ENCODE peak calls at places on chromosomes 16 and 17, in eight cellular contexts. P, Q, Y, U, R, H, B and W are unnamed samples.

GRCh38 chr16:79848739-79849518 is 248.4 kb upstream of the MAF start:
- DNase-seq in P (no peak), Q (no peak), Y (no peak), R (no peak), U (no peak), H (no peak), B (no peak), W (no peak)

GRCh38 chr17:66309793-66310192 is 7.4 kb downstream of the PRKCA start:
- DNase-seq in P (no peak), Q (no peak), U (no peak), B (no peak), H (no peak), Y (no peak), R (peak), W (no peak)

GRCh38 chr16:24427840-24428239 is 111.5 kb upstream of the RBBP6 start:
- DNase-seq in H (no peak), B (no peak), Q (no peak), U (no peak), Y (no peak), R (no peak), P (no peak), W (no peak)

GRCh38 chr17:16866436-16866835 is 105.5 kb downstream of the TNFRSF13B start:
- DNase-seq in Y (no peak), R (no peak), U (peak), P (no peak), Q (no peak), H (no peak), B (no peak), W (no peak)

GRCh38 chr16:89737341-89738071 is 16.2 kb downstream of the ZNF276 start:
- DNase-seq in U (no peak), Y (no peak), R (no peak), B (no peak), P (no peak), Q (no peak), H (no peak), W (no peak)

GRCh38 chr17:62856594-62856993 is 48.5 kb upstream of the MARCHF10 start:
- DNase-seq in Y (no peak), R (no peak), H (no peak), Q (no peak), U (no peak), P (no peak), B (no peak), W (no peak)

GRCh38 chr16:529012-529575 is 1.6 kb downstream of the CAPN15 start:
- DNase-seq in H (no peak), B (no peak), Y (peak), R (no peak), P (no peak), Q (peak), U (no peak), W (no peak)

GRCh38 chr17:17015221-17015620 is 27.0 kb upstream of the MPRIP start:
- DNase-seq in H (no peak), R (no peak), Q (no peak), P (no peak), U (peak), Y (no peak), B (no peak), W (no peak)

GRCh38 chr17:65268832-65269231 is 131.7 kb downstream of the RGS9 start:
- DNase-seq in R (no peak), P (no peak), U (no peak), Q (no peak), B (no peak), Y (peak), H (no peak), W (no peak)

GRCh38 chr16:78227855-78228254 is 128.4 kb downstream of the WWOX start:
- DNase-seq in Q (no peak), R (peak), B (no peak), U (no peak), H (no peak), Y (no peak), P (no peak), W (no peak)

GRCh38 chr17:57938061-57938502 is 17.1 kb downstream of the CUEDC1 start:
- DNase-seq in R (no peak), Y (no peak), B (no peak), H (no peak), Q (no peak), P (no peak), U (no peak), W (no peak)

GRCh38 chr16:76176153-76176552 is 101.0 kb upstream of the CNTNAP4 start:
- DNase-seq in H (no peak), Y (no peak), P (no peak), R (no peak), B (no peak), U (no peak), Q (no peak), W (peak)

GRCh38 chr17:48615963-48616718 is 1.0 kb upstream of the HOXB8 start:
- DNase-seq in P (no peak), Q (no peak), B (no peak), U (no peak), H (no peak), Y (no peak), R (no peak), W (no peak)

GRCh38 chr16:9092282-9092962 is 978 bp downstream of the HAPSTR1 start:
- DNase-seq in R (peak), Q (peak), Y (no peak), B (peak), U (peak), P (peak), H (peak), W (no peak)

GRCh38 chr17:37107406-37108083 is 158.8 kb downstream of the AATF start:
- DNase-seq in U (peak), Y (peak), H (peak), B (no peak), R (no peak), Q (no peak), P (peak), W (no peak)

GRCh38 chr16:49281843-49282642 is 405 bp upstream of the CBLN1 start:
- DNase-seq in H (peak), P (peak), B (peak), Q (peak), U (peak), Y (peak), R (peak), W (peak)
- TF ChIP-seq CTCF in H (peak), P (peak), B (no peak), Q (peak), U (no peak), Y (no peak), R (peak), W (peak)

GRCh38 chr17:75077490-75078096 is 10.2 kb upstream of the SLC16A5 start:
- DNase-seq in H (peak), P (peak), U (peak), R (no peak), Q (peak), Y (no peak), B (peak), W (no peak)

GRCh38 chr17:75075597-75076253 is 12.0 kb upstream of the SLC16A5 start:
- DNase-seq in H (no peak), Y (no peak), R (no peak), Q (no peak), U (no peak), B (no peak), P (no peak), W (no peak)

GRCh38 chr17:75079023-75079373 is 8.8 kb upstream of the SLC16A5 start:
- DNase-seq in P (no peak), Q (no peak), R (no peak), H (no peak), B (no peak), Y (no peak), U (no peak), W (no peak)

GRCh38 chr17:75078097-75079022 is 9.4 kb upstream of the SLC16A5 start:
- DNase-seq in Y (peak), U (peak), B (no peak), P (no peak), H (no peak), Q (peak), R (no peak), W (no peak)

GRCh38 chr17:75077072-75077489 is 10.7 kb upstream of the SLC16A5 start:
- DNase-seq in R (no peak), Q (peak), P (no peak), H (no peak), B (no peak), Y (no peak), U (no peak), W (no peak)
- H3K4me3 ChIP-seq in R (no peak), Q (peak), P (peak), H (peak), B (peak), Y (no peak), U (peak), W (peak)

DNA sequence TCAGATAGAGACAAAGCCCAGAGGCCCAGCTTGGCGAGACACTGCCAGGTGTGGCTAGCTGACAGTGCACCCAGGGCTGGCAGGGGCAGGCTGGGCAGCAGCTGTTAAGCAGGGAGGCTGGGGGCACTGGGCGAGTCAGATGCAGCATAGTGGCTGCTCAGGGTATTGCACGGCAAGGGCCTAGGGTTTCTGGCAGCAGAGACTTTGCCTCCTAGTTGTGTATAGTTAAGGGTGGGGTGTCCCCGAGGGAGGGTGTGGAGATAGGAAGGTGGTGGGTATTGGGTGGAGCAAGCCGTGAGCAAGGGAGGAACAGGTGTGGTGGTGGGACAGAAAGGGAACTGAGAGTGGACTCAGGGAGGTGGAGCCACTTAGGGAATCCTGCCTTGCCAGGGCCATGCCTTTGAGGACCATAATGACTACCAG is 66.0 kb downstream of the SMPD3 start:
- DNase-seq in B (no peak), P (no peak), Y (no peak), U (no peak), H (no peak), R (no peak), Q (peak), W (no peak)
- TF ChIP-seq CTCF in B (no peak), P (no peak), Y (peak), U (peak), H (no peak), R (peak), Q (peak), W (peak)

GRCh38 chr16:11219188-11219587 is 36.8 kb downstream of the SOCS1 start:
- DNase-seq in U (no peak), H (no peak), Q (no peak), P (no peak), Y (no peak), B (no peak), R (no peak), W (no peak)
- H3K4me3 ChIP-seq in U (no peak), H (no peak), Q (no peak), P (no peak), Y (no peak), B (no peak), R (no peak), W (no peak)

DNA sequence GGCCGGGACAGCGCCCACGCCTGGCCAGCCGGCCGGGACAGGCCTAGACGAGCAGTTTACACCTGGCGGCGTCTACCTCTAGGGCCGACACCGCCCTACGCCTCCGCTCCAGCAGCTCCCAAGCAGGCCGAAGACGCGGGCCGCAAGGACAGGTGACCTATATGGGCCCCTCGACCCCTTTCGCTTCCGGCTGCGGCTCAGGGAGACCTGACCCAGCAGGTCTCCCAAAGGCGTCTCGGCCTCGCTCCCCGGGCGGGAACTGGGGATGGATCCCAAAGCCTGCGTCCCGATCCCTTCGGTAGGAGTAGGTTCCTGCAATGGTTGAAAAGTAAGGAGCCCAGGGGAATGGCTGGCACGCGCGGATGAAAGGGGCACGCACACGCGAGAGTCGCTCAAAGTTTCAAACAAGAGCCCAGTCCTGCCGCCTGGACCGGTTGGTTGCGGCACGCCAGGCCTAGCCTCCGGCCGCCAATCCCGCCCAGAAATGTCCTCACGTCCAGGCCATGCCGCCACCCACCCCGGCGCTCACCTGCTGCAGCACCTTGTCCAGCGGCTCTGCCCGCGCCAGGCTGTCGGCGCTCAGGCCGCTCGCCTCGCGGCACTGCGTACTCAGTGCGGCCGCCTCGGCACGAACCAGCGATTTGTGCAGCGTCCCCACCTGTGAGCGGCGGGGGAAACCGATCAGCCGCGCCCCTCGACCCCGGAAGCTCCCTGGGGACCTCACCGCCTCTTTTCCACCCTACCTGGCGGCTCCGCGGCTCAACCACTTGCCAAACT is 634 bp downstream of the ESRP2 start:
- DNase-seq in R (peak), Y (no peak), P (no peak), U (peak), Q (peak), B (peak), H (no peak), W (no peak)
- TF ChIP-seq CTCF in R (peak), Y (no peak), P (no peak), U (peak), Q (no peak), B (no peak), H (no peak), W (no peak)